ENCODE peak calls at places on chromosomes 13 and 19, in seven cellular contexts. O, B, D, X, F, P and S are unnamed samples.

GRCh38 chr13:41520699-41521630 is 63.6 kb downstream of the RGCC start:
- DNase-seq in O (no peak), B (no peak), D (no peak), X (no peak), F (no peak), P (no peak), S (no peak)

GRCh38 chr13:21058361-21058760 is 3.0 kb downstream of the LATS2 start:
- DNase-seq in O (no peak), B (no peak), D (no peak), X (no peak), F (no peak), P (no peak), S (no peak)

GRCh38 chr13:92407858-92408257 is 818.7 kb upstream of the GPC6 start:
- DNase-seq in O (no peak), B (no peak), D (no peak), X (no peak), F (no peak), P (no peak), S (no peak)

GRCh38 chr13:39433705-39434104 is 169.3 kb downstream of the LHFPL6 start:
- DNase-seq in O (no peak), B (no peak), D (no peak), X (no peak), F (no peak), P (no peak), S (no peak)

GRCh38 chr13:23753523-23753922 is 135.7 kb downstream of the MIPEP start:
- DNase-seq in O (no peak), B (no peak), D (peak; percentile 32), X (no peak), F (no peak), P (no peak), S (peak; percentile 31)

GRCh38 chr19:632228-633067 is 889 bp downstream of the POLRMT start:
- DNase-seq in O (no peak), B (peak; percentile 53), D (peak; percentile 56), X (no peak), F (no peak), P (no peak), S (peak; percentile 45)

GRCh38 chr19:31946491-31946890 is 398.9 kb upstream of the ZNF507 start:
- DNase-seq in O (no peak), B (no peak), D (no peak), X (no peak), F (no peak), P (no peak), S (no peak)

GRCh38 chr13:74866151-74866550 is 615.8 kb downstream of the TBC1D4 start:
- DNase-seq in O (no peak), B (no peak), D (peak; percentile 12), X (no peak), F (no peak), P (no peak), S (no peak)

GRCh38 chr19:28324275-28325060 is 888.5 kb downstream of the UQCRFS1 start:
- DNase-seq in O (no peak), B (no peak), D (no peak), X (no peak), F (no peak), P (no peak), S (no peak)

GRCh38 chr13:36549771-36550170 is 117.5 kb downstream of the CCNA1 start:
- DNase-seq in O (no peak), B (no peak), D (peak; percentile 14), X (no peak), F (no peak), P (no peak), S (no peak)

GRCh38 chr13:94311893-94312292 is 167.6 kb downstream of the DCT start:
- DNase-seq in O (no peak), B (no peak), D (no peak), X (no peak), F (no peak), P (no peak), S (peak; percentile 53)

GRCh38 chr19:9981406-9982260 is 28.7 kb downstream of the COL5A3 start:
- DNase-seq in O (no peak), B (no peak), D (peak; percentile 11), X (no peak), F (no peak), P (no peak), S (no peak)

GRCh38 chr13:97781891-97782305 is 171.6 kb upstream of the IPO5 start:
- DNase-seq in O (no peak), B (no peak), D (peak; percentile 58), X (no peak), F (no peak), P (no peak), S (no peak)

GRCh38 chr13:102405499-102406079 is 3.7 kb upstream of the FGF14 start:
- DNase-seq in O (no peak), B (no peak), D (peak; percentile 17), X (no peak), F (no peak), P (no peak), S (peak; percentile 34)

GRCh38 chr13:94673841-94674240 is 38.5 kb downstream of the SOX21 start:
- DNase-seq in O (no peak), B (no peak), D (no peak), X (no peak), F (no peak), P (no peak), S (no peak)

GRCh38 chr19:56155124-56155687 is 14.1 kb downstream of the ZNF444 start:
- DNase-seq in O (no peak), B (no peak), D (no peak), X (no peak), F (no peak), P (no peak), S (no peak)

GRCh38 chr13:112576768-112577167 is 11.2 kb downstream of the TUBGCP3 start:
- DNase-seq in O (no peak), B (no peak), D (no peak), X (no peak), F (no peak), P (no peak), S (no peak)

GRCh38 chr13:36553501-36553900 is 120.3 kb upstream of the SERTM1 start:
- DNase-seq in O (no peak), B (no peak), D (peak; percentile 53), X (no peak), F (no peak), P (no peak), S (no peak)

GRCh38 chr19:37941820-37942515 is 35.0 kb downstream of the SIPA1L3 start:
- DNase-seq in O (no peak), B (no peak), D (no peak), X (no peak), F (no peak), P (no peak), S (no peak)

GRCh38 chr19:5103061-5103701 is 134.3 kb downstream of the KDM4B start:
- DNase-seq in O (no peak), B (no peak), D (peak; percentile 22), X (no peak), F (no peak), P (no peak), S (no peak)

GRCh38 chr19:47598407-47599349 is 10.3 kb upstream of the BICRA start:
- DNase-seq in O (no peak), B (no peak), D (peak; percentile 95), X (no peak), F (peak; percentile 74), P (no peak), S (peak; percentile 92)

GRCh38 chr13:24152292-24153214 is 8.0 kb upstream of the SPATA13 start:
- DNase-seq in O (no peak), B (no peak), D (no peak), X (no peak), F (no peak), P (no peak), S (no peak)

GRCh38 chr13:57632276-57633140 is 964 bp downstream of the PCDH17 start:
- DNase-seq in O (peak; percentile 3), B (no peak), D (peak; percentile 12), X (peak; percentile 9), F (no peak), P (no peak), S (no peak)

GRCh38 chr19:48629599-48630288 is 7.4 kb downstream of the DBP start:
- DNase-seq in O (no peak), B (no peak), D (peak; percentile 78), X (no peak), F (peak; percentile 88), P (no peak), S (no peak)

GRCh38 chr13:82878536-82878935 is 1003.7 kb downstream of the SLITRK1 start:
- DNase-seq in O (no peak), B (no peak), D (no peak), X (no peak), F (no peak), P (no peak), S (peak; percentile 18)

GRCh38 chr13:108957369-108958012 is 328.1 kb downstream of the MYO16 start:
- DNase-seq in O (no peak), B (no peak), D (peak; percentile 82), X (no peak), F (no peak), P (no peak), S (peak; percentile 83)

GRCh38 chr19:13044160-13044853 is 49.0 kb downstream of the NFIX start:
- DNase-seq in O (no peak), B (peak; percentile 67), D (no peak), X (peak; percentile 44), F (no peak), P (no peak), S (peak; percentile 68)

GRCh38 chr19:51296331-51297093 is 14.9 kb upstream of the IGLON5 start:
- DNase-seq in O (no peak), B (no peak), D (no peak), X (no peak), F (no peak), P (no peak), S (no peak)

GRCh38 chr13:98677398-98677797 is 75.1 kb downstream of the SLC15A1 start:
- DNase-seq in O (no peak), B (no peak), D (peak; percentile 7), X (no peak), F (no peak), P (no peak), S (no peak)